ENCODE peak calls at places on chromosome 9, in six cellular contexts. One of them, this sample, is unnamed.

GRCh38 chr9:70902705-70903131 is 218.7 kb downstream of the TRPM3 start:
- DNase-seq in RWPE1: peak
- DNase-seq in CD4-positive, alpha-beta T cell: no peak
- DNase-seq in stimulated activated CD8-positive, alpha-beta memory T cell treated with anti-CD3 and anti-CD28 coated beads, Interleukin-15, amount 100 ng/mL, for 4 hours: no peak
- DNase-seq in psoas muscle: peak
- DNase-seq in hippocampal formation: no peak
- DNase-seq in this sample: no peak

GRCh38 chr9:132008184-132008781 is 71.4 kb downstream of the MED27 start:
- DNase-seq in CD4-positive, alpha-beta T cell: no peak
- DNase-seq in stimulated activated CD8-positive, alpha-beta memory T cell treated with anti-CD3 and anti-CD28 coated beads, Interleukin-15, amount 100 ng/mL, for 4 hours: no peak
- DNase-seq in psoas muscle: no peak
- DNase-seq in hippocampal formation: no peak
- DNase-seq in RWPE1: peak
- DNase-seq in this sample: no peak

GRCh38 chr9:109498195-109499060 is at the start of gene PTPN3:
- DNase-seq in psoas muscle: peak
- DNase-seq in stimulated activated CD8-positive, alpha-beta memory T cell treated with anti-CD3 and anti-CD28 coated beads, Interleukin-15, amount 100 ng/mL, for 4 hours: no peak
- DNase-seq in RWPE1: peak
- DNase-seq in CD4-positive, alpha-beta T cell: no peak
- DNase-seq in hippocampal formation: no peak
- DNase-seq in this sample: peak

GRCh38 chr9:128203842-128204551 is 818 bp downstream of the DNM1 start:
- DNase-seq in stimulated activated CD8-positive, alpha-beta memory T cell treated with anti-CD3 and anti-CD28 coated beads, Interleukin-15, amount 100 ng/mL, for 4 hours: no peak
- DNase-seq in RWPE1: peak
- DNase-seq in hippocampal formation: no peak
- DNase-seq in psoas muscle: peak
- DNase-seq in CD4-positive, alpha-beta T cell: no peak
- DNase-seq in this sample: peak

GRCh38 chr9:728535-728934 is 113.0 kb upstream of the DMRT1 start:
- DNase-seq in CD4-positive, alpha-beta T cell: no peak
- DNase-seq in hippocampal formation: no peak
- DNase-seq in psoas muscle: no peak
- DNase-seq in RWPE1: no peak
- DNase-seq in stimulated activated CD8-positive, alpha-beta memory T cell treated with anti-CD3 and anti-CD28 coated beads, Interleukin-15, amount 100 ng/mL, for 4 hours: no peak
- DNase-seq in this sample: no peak

GRCh38 chr9:18526686-18527085 is 52.7 kb downstream of the ADAMTSL1 start:
- DNase-seq in hippocampal formation: no peak
- DNase-seq in CD4-positive, alpha-beta T cell: no peak
- DNase-seq in stimulated activated CD8-positive, alpha-beta memory T cell treated with anti-CD3 and anti-CD28 coated beads, Interleukin-15, amount 100 ng/mL, for 4 hours: no peak
- DNase-seq in psoas muscle: no peak
- DNase-seq in RWPE1: no peak
- DNase-seq in this sample: no peak

GRCh38 chr9:3880851-3881250 is 355.1 kb upstream of the RFX3 start:
- DNase-seq in psoas muscle: no peak
- DNase-seq in stimulated activated CD8-positive, alpha-beta memory T cell treated with anti-CD3 and anti-CD28 coated beads, Interleukin-15, amount 100 ng/mL, for 4 hours: no peak
- DNase-seq in RWPE1: no peak
- DNase-seq in CD4-positive, alpha-beta T cell: no peak
- DNase-seq in hippocampal formation: no peak
- DNase-seq in this sample: no peak

GRCh38 chr9:19488721-19489120 is 79.9 kb downstream of the ACER2 start:
- DNase-seq in CD4-positive, alpha-beta T cell: no peak
- DNase-seq in hippocampal formation: peak
- DNase-seq in psoas muscle: no peak
- DNase-seq in stimulated activated CD8-positive, alpha-beta memory T cell treated with anti-CD3 and anti-CD28 coated beads, Interleukin-15, amount 100 ng/mL, for 4 hours: no peak
- DNase-seq in RWPE1: no peak
- DNase-seq in this sample: no peak

GRCh38 chr9:87812375-87813118 is 70.1 kb upstream of the SPATA31E1 start:
- DNase-seq in hippocampal formation: no peak
- DNase-seq in stimulated activated CD8-positive, alpha-beta memory T cell treated with anti-CD3 and anti-CD28 coated beads, Interleukin-15, amount 100 ng/mL, for 4 hours: no peak
- DNase-seq in CD4-positive, alpha-beta T cell: no peak
- DNase-seq in RWPE1: peak
- DNase-seq in psoas muscle: no peak
- DNase-seq in this sample: no peak

GRCh38 chr9:104367507-104367906 is 136.6 kb upstream of the OR13F1 start:
- DNase-seq in RWPE1: no peak
- DNase-seq in psoas muscle: no peak
- DNase-seq in hippocampal formation: no peak
- DNase-seq in CD4-positive, alpha-beta T cell: no peak
- DNase-seq in stimulated activated CD8-positive, alpha-beta memory T cell treated with anti-CD3 and anti-CD28 coated beads, Interleukin-15, amount 100 ng/mL, for 4 hours: no peak
- DNase-seq in this sample: no peak

GRCh38 chr9:94860678-94861588 is 134.4 kb downstream of the AOPEP start:
- DNase-seq in RWPE1: no peak
- DNase-seq in psoas muscle: no peak
- DNase-seq in CD4-positive, alpha-beta T cell: peak
- DNase-seq in stimulated activated CD8-positive, alpha-beta memory T cell treated with anti-CD3 and anti-CD28 coated beads, Interleukin-15, amount 100 ng/mL, for 4 hours: peak
- DNase-seq in hippocampal formation: no peak
- DNase-seq in this sample: no peak

GRCh38 chr9:137320555-137321384 is 18.7 kb upstream of the NRARP start:
- DNase-seq in RWPE1: no peak
- DNase-seq in CD4-positive, alpha-beta T cell: no peak
- DNase-seq in psoas muscle: no peak
- DNase-seq in hippocampal formation: no peak
- DNase-seq in stimulated activated CD8-positive, alpha-beta memory T cell treated with anti-CD3 and anti-CD28 coated beads, Interleukin-15, amount 100 ng/mL, for 4 hours: no peak
- DNase-seq in this sample: peak

GRCh38 chr9:15856591-15856990 is 303.7 kb downstream of the CCDC171 start:
- DNase-seq in RWPE1: no peak
- DNase-seq in psoas muscle: no peak
- DNase-seq in hippocampal formation: no peak
- DNase-seq in CD4-positive, alpha-beta T cell: no peak
- DNase-seq in stimulated activated CD8-positive, alpha-beta memory T cell treated with anti-CD3 and anti-CD28 coated beads, Interleukin-15, amount 100 ng/mL, for 4 hours: no peak
- DNase-seq in this sample: no peak

GRCh38 chr9:96859461-96860198 is 5.3 kb upstream of the ZNF782 start:
- DNase-seq in RWPE1: peak
- DNase-seq in psoas muscle: no peak
- DNase-seq in stimulated activated CD8-positive, alpha-beta memory T cell treated with anti-CD3 and anti-CD28 coated beads, Interleukin-15, amount 100 ng/mL, for 4 hours: no peak
- DNase-seq in CD4-positive, alpha-beta T cell: no peak
- DNase-seq in hippocampal formation: no peak
- DNase-seq in this sample: no peak

GRCh38 chr9:129069128-129069824 is 11.6 kb upstream of the DOLPP1 start:
- DNase-seq in CD4-positive, alpha-beta T cell: peak
- DNase-seq in psoas muscle: peak
- DNase-seq in stimulated activated CD8-positive, alpha-beta memory T cell treated with anti-CD3 and anti-CD28 coated beads, Interleukin-15, amount 100 ng/mL, for 4 hours: peak
- DNase-seq in RWPE1: no peak
- DNase-seq in hippocampal formation: peak
- DNase-seq in this sample: peak

GRCh38 chr9:82320566-82320965 is 332.0 kb downstream of the SPATA31D1 start:
- DNase-seq in RWPE1: no peak
- DNase-seq in CD4-positive, alpha-beta T cell: no peak
- DNase-seq in stimulated activated CD8-positive, alpha-beta memory T cell treated with anti-CD3 and anti-CD28 coated beads, Interleukin-15, amount 100 ng/mL, for 4 hours: no peak
- DNase-seq in psoas muscle: no peak
- DNase-seq in hippocampal formation: no peak
- DNase-seq in this sample: no peak

GRCh38 chr9:136483589-136484152 is 831 bp upstream of the SEC16A start:
- DNase-seq in hippocampal formation: peak
- DNase-seq in RWPE1: peak
- DNase-seq in stimulated activated CD8-positive, alpha-beta memory T cell treated with anti-CD3 and anti-CD28 coated beads, Interleukin-15, amount 100 ng/mL, for 4 hours: peak
- DNase-seq in CD4-positive, alpha-beta T cell: peak
- DNase-seq in psoas muscle: peak
- DNase-seq in this sample: peak

GRCh38 chr9:128276008-128276573 is at the start of gene SWI5:
- DNase-seq in CD4-positive, alpha-beta T cell: peak
- DNase-seq in psoas muscle: peak
- DNase-seq in RWPE1: peak
- DNase-seq in hippocampal formation: peak
- DNase-seq in stimulated activated CD8-positive, alpha-beta memory T cell treated with anti-CD3 and anti-CD28 coated beads, Interleukin-15, amount 100 ng/mL, for 4 hours: peak
- DNase-seq in this sample: peak

GRCh38 chr9:131840220-131840619 is 100.3 kb upstream of the RAPGEF1 start:
- DNase-seq in hippocampal formation: no peak
- DNase-seq in CD4-positive, alpha-beta T cell: no peak
- DNase-seq in RWPE1: no peak
- DNase-seq in stimulated activated CD8-positive, alpha-beta memory T cell treated with anti-CD3 and anti-CD28 coated beads, Interleukin-15, amount 100 ng/mL, for 4 hours: no peak
- DNase-seq in psoas muscle: no peak
- DNase-seq in this sample: no peak

GRCh38 chr9:127450170-127450830 is 906 bp downstream of the RPL12 start:
- DNase-seq in CD4-positive, alpha-beta T cell: no peak
- DNase-seq in RWPE1: no peak
- DNase-seq in stimulated activated CD8-positive, alpha-beta memory T cell treated with anti-CD3 and anti-CD28 coated beads, Interleukin-15, amount 100 ng/mL, for 4 hours: no peak
- DNase-seq in hippocampal formation: no peak
- DNase-seq in psoas muscle: peak
- DNase-seq in this sample: no peak

GRCh38 chr9:109143881-109144562 is 23.0 kb downstream of the FRRS1L start:
- DNase-seq in CD4-positive, alpha-beta T cell: no peak
- DNase-seq in hippocampal formation: no peak
- DNase-seq in stimulated activated CD8-positive, alpha-beta memory T cell treated with anti-CD3 and anti-CD28 coated beads, Interleukin-15, amount 100 ng/mL, for 4 hours: no peak
- DNase-seq in psoas muscle: no peak
- DNase-seq in RWPE1: peak
- DNase-seq in this sample: no peak

GRCh38 chr9:83483223-83483622 is 55.0 kb downstream of the FRMD3 start:
- DNase-seq in CD4-positive, alpha-beta T cell: no peak
- DNase-seq in hippocampal formation: no peak
- DNase-seq in psoas muscle: no peak
- DNase-seq in RWPE1: no peak
- DNase-seq in stimulated activated CD8-positive, alpha-beta memory T cell treated with anti-CD3 and anti-CD28 coated beads, Interleukin-15, amount 100 ng/mL, for 4 hours: no peak
- DNase-seq in this sample: no peak

GRCh38 chr9:134662143-134662876 is 20.7 kb downstream of the COL5A1 start:
- DNase-seq in CD4-positive, alpha-beta T cell: no peak
- DNase-seq in RWPE1: peak
- DNase-seq in psoas muscle: peak
- DNase-seq in hippocampal formation: no peak
- DNase-seq in stimulated activated CD8-positive, alpha-beta memory T cell treated with anti-CD3 and anti-CD28 coated beads, Interleukin-15, amount 100 ng/mL, for 4 hours: no peak
- DNase-seq in this sample: peak

GRCh38 chr9:112487799-112488345 is 1.2 kb downstream of the KIAA1958 start:
- DNase-seq in stimulated activated CD8-positive, alpha-beta memory T cell treated with anti-CD3 and anti-CD28 coated beads, Interleukin-15, amount 100 ng/mL, for 4 hours: no peak
- DNase-seq in CD4-positive, alpha-beta T cell: no peak
- DNase-seq in RWPE1: peak
- DNase-seq in hippocampal formation: no peak
- DNase-seq in psoas muscle: no peak
- DNase-seq in this sample: no peak

GRCh38 chr9:122779181-122779580 is 9.6 kb upstream of the OR5C1 start:
- DNase-seq in psoas muscle: no peak
- DNase-seq in RWPE1: no peak
- DNase-seq in hippocampal formation: no peak
- DNase-seq in stimulated activated CD8-positive, alpha-beta memory T cell treated with anti-CD3 and anti-CD28 coated beads, Interleukin-15, amount 100 ng/mL, for 4 hours: no peak
- DNase-seq in CD4-positive, alpha-beta T cell: no peak
- DNase-seq in this sample: no peak

GRCh38 chr9:83701769-83702168 is 6.0 kb downstream of the UBQLN1 start:
- DNase-seq in CD4-positive, alpha-beta T cell: no peak
- DNase-seq in stimulated activated CD8-positive, alpha-beta memory T cell treated with anti-CD3 and anti-CD28 coated beads, Interleukin-15, amount 100 ng/mL, for 4 hours: no peak
- DNase-seq in hippocampal formation: no peak
- DNase-seq in psoas muscle: no peak
- DNase-seq in RWPE1: peak
- DNase-seq in this sample: no peak

GRCh38 chr9:105376893-105377292 is 70.9 kb upstream of the FSD1L start:
- DNase-seq in psoas muscle: no peak
- DNase-seq in stimulated activated CD8-positive, alpha-beta memory T cell treated with anti-CD3 and anti-CD28 coated beads, Interleukin-15, amount 100 ng/mL, for 4 hours: no peak
- DNase-seq in hippocampal formation: no peak
- DNase-seq in RWPE1: no peak
- DNase-seq in CD4-positive, alpha-beta T cell: no peak
- DNase-seq in this sample: no peak

GRCh38 chr9:20940447-20941176 is 90.8 kb downstream of the HACD4 start:
- DNase-seq in psoas muscle: no peak
- DNase-seq in hippocampal formation: no peak
- DNase-seq in stimulated activated CD8-positive, alpha-beta memory T cell treated with anti-CD3 and anti-CD28 coated beads, Interleukin-15, amount 100 ng/mL, for 4 hours: no peak
- DNase-seq in RWPE1: no peak
- DNase-seq in CD4-positive, alpha-beta T cell: no peak
- DNase-seq in this sample: no peak

GRCh38 chr9:114287001-114287762 is 35.7 kb upstream of the ORM1 start:
- DNase-seq in hippocampal formation: no peak
- DNase-seq in stimulated activated CD8-positive, alpha-beta memory T cell treated with anti-CD3 and anti-CD28 coated beads, Interleukin-15, amount 100 ng/mL, for 4 hours: no peak
- DNase-seq in RWPE1: no peak
- DNase-seq in CD4-positive, alpha-beta T cell: no peak
- DNase-seq in psoas muscle: peak
- DNase-seq in this sample: peak

GRCh38 chr9:89695441-89695891 is 90.7 kb downstream of the GADD45G start:
- DNase-seq in CD4-positive, alpha-beta T cell: no peak
- DNase-seq in RWPE1: no peak
- DNase-seq in hippocampal formation: no peak
- DNase-seq in stimulated activated CD8-positive, alpha-beta memory T cell treated with anti-CD3 and anti-CD28 coated beads, Interleukin-15, amount 100 ng/mL, for 4 hours: no peak
- DNase-seq in psoas muscle: no peak
- DNase-seq in this sample: no peak

GRCh38 chr9:128636556-128637530 is 19.8 kb downstream of the DYNC2I2 start:
- DNase-seq in stimulated activated CD8-positive, alpha-beta memory T cell treated with anti-CD3 and anti-CD28 coated beads, Interleukin-15, amount 100 ng/mL, for 4 hours: no peak
- DNase-seq in hippocampal formation: no peak
- DNase-seq in RWPE1: no peak
- DNase-seq in CD4-positive, alpha-beta T cell: no peak
- DNase-seq in psoas muscle: peak
- DNase-seq in this sample: peak

GRCh38 chr9:119758241-119758640 is 389.0 kb upstream of the BRINP1 start:
- DNase-seq in stimulated activated CD8-positive, alpha-beta memory T cell treated with anti-CD3 and anti-CD28 coated beads, Interleukin-15, amount 100 ng/mL, for 4 hours: no peak
- DNase-seq in RWPE1: no peak
- DNase-seq in psoas muscle: no peak
- DNase-seq in CD4-positive, alpha-beta T cell: no peak
- DNase-seq in hippocampal formation: no peak
- DNase-seq in this sample: no peak